ENCODE peak calls at places on chromosomes 7 and 10, in seven cellular contexts. H is GM23248, J is neural progenitor cell, V is SK-N-SH, N is hepatocyte, A is GM23338, C is HCT116. K is an unnamed sample.

GRCh38 chr7:159024280-159024951 is 120.3 kb downstream of the VIPR2 start:
- DNase-seq in H (no peak), J (no peak), V (no peak), N (no peak), A (no peak), C (no peak), K (no peak)

GRCh38 chr7:71846160-71846559 is 566.0 kb downstream of the CALN1 start:
- DNase-seq in H (peak; percentile 1), J (peak; percentile 61), V (no peak), N (peak; percentile 47), A (peak; percentile 83), C (no peak), K (no peak)

GRCh38 chr10:110797416-110797815 is 74.3 kb upstream of the PDCD4 start:
- DNase-seq in H (no peak), J (no peak), V (no peak), N (no peak), A (no peak), C (no peak), K (no peak)

GRCh38 chr10:94059174-94059573 is 65.4 kb downstream of the PLCE1 start:
- DNase-seq in H (no peak), J (no peak), V (no peak), N (no peak), A (no peak), C (no peak), K (no peak)

GRCh38 chr10:123351715-123352114 is 197.5 kb downstream of the BUB3 start:
- DNase-seq in H (no peak), J (no peak), V (no peak), N (no peak), A (no peak), C (no peak), K (no peak)

GRCh38 chr10:103145860-103146466 is 47.1 kb downstream of the NT5C2 start:
- DNase-seq in H (peak; percentile 84), J (no peak), V (peak; percentile 21), N (peak; percentile 77), A (no peak), C (peak; percentile 51), K (no peak)

GRCh38 chr10:59682986-59683937 is 26.4 kb downstream of the SLC16A9 start:
- DNase-seq in H (no peak), J (no peak), V (no peak), N (no peak), A (no peak), C (no peak), K (no peak)

GRCh38 chr10:125189162-125189561 is 28.8 kb upstream of the CTBP2 start:
- DNase-seq in H (no peak), J (no peak), V (no peak), N (no peak), A (no peak), C (no peak), K (no peak)

GRCh38 chr7:43763183-43763582 is 4.7 kb downstream of the BLVRA start:
- DNase-seq in H (no peak), J (peak; percentile 42), V (no peak), N (no peak), A (peak; percentile 57), C (no peak), K (no peak)

GRCh38 chr7:139777304-139777890 is 401 bp downstream of the HIPK2 start:
- DNase-seq in H (peak; percentile 73), J (peak; percentile 79), V (peak; percentile 89), N (peak; percentile 66), A (peak; percentile 47), C (no peak), K (peak; percentile 49)

GRCh38 chr10:93199221-93199681 is 125.6 kb downstream of the CYP26A1 start:
- DNase-seq in H (peak; percentile 63), J (peak; percentile 29), V (no peak), N (peak; percentile 58), A (no peak), C (no peak), K (no peak)

GRCh38 chr10:50400694-50401093 is 149.4 kb upstream of the ASAH2 start:
- DNase-seq in H (no peak), J (no peak), V (no peak), N (no peak), A (no peak), C (no peak), K (no peak)

GRCh38 chr7:78039791-78040776 is 241.5 kb downstream of the PHTF2 start:
- DNase-seq in H (peak; percentile 26), J (peak; percentile 70), V (no peak), N (no peak), A (peak; percentile 83), C (peak; percentile 23), K (peak; percentile 50)

GRCh38 chr7:5417106-5418071 is 6.2 kb downstream of the TNRC18 start:
- DNase-seq in H (peak; percentile 70), J (peak; percentile 39), V (no peak), N (peak; percentile 79), A (peak; percentile 41), C (no peak), K (no peak)

GRCh38 chr10:47206449-47207279 is 93.3 kb upstream of the GDF10 start:
- DNase-seq in H (no peak), J (no peak), V (no peak), N (no peak), A (no peak), C (no peak), K (no peak)

GRCh38 chr7:50534690-50535290 is 30.4 kb downstream of the DDC start:
- DNase-seq in H (peak; percentile 97), J (no peak), V (peak; percentile 67), N (peak; percentile 76), A (peak; percentile 28), C (peak; percentile 95), K (no peak)

GRCh38 chr7:27560706-27561235 is 101.9 kb downstream of the HIBADH start:
- DNase-seq in H (peak; percentile 76), J (no peak), V (no peak), N (no peak), A (no peak), C (no peak), K (no peak)

GRCh38 chr10:24451325-24451820 is 242.4 kb downstream of the KIAA1217 start:
- DNase-seq in H (no peak), J (no peak), V (no peak), N (no peak), A (peak; percentile 43), C (no peak), K (no peak)

DNA sequence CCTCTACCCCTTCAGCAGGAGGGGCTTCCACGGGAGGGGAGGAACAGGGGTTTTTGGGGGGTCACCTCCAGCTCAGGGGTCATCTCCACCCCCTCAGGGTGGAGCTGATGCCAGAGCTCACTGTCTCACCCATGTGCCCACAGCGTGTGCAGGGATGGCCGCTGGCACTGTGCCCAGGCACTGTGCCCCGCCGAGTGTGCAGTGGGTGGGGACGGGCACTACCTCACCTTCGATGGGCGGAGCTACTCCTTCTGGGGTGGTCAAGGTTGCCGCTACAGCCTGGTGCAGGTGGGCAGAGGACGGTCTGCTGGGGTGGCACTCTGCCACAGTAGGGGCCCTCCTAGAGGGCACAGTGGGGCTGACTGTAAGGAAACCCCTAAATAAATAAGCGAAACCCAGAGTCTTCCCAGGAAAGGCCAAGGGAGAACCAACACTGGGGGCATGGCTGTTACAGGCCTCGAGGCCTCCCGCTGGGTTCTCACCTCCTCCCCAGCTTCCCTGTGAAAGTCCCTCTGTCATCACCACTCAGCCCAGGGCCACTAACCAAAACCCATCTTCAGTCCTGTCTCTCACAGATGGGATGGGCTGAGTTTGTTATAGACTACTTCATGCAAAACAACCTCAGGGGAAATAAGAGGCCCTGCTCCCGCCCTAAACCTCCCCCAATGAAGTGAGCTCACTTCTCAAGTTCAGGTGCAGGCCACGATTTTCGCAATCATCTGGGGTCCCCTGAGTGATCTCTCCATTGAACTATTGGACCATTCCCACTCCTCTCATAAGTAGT is 7.4 kb upstream of the ZNF467 start:
- DNase-seq in H (no peak), J (no peak), V (no peak), N (no peak), A (no peak), C (no peak), K (no peak)
- TF ChIP-seq EZH2phosphoT487 in H (no peak), J (no peak), V (no peak), N (no peak), A (no peak), C (no peak), K (no peak)

DNA sequence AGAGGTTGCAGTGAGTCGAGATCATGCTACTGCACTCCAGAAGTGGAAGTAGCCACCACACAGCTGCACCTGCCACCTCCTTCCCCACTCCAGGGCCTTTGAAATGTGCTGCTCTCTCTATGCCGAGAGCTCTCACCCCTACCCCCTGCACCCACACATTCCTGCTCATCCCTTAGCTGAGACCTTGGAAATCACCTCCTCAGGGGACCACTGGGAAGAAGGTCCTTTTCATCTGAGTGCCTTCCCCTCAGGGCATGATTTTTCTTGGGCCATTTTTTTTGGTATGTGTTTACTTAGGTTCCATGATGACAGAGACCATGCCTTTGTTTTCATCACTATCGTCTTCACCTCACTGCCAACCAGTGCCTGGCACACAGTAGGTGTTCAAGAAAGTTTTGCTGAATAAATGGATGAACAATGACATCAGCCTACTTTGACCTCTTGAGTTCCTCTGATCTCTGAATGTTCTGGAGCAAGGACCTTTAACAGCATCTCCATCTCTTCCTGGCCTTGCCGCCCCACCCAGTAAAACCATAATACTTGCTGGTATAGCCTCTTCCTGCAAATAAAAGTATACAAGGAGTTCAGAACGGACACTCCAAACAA is 166.6 kb upstream of the KLF14 start:
- DNase-seq in H (peak; percentile 19), J (no peak), V (no peak), N (no peak), A (no peak), C (no peak), K (no peak)
- TF ChIP-seq EZH2phosphoT487 in H (no peak), J (no peak), V (no peak), N (no peak), A (no peak), C (no peak), K (no peak)

DNA sequence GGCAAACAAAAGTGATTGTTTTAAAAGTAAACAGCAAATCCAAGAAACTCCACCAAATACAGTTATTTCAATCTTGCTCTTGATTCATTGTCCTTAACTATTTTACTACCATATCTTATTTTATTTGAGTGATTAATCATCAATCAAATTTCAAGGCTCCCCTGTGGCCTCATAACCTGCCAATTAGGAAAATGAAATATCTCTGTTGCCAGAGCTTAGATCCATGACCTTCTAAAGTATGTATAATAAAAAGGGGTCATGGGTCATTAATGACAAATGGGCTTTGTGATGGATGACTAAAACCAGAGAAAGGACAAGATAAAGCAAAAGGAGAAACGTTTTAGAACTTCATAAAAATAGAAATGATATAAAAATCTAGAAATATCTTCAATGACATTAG is 28.5 kb downstream of the NRCAM start:
- DNase-seq in H (no peak), J (no peak), V (no peak), N (no peak), A (no peak), C (no peak), K (no peak)
- TF ChIP-seq EZH2phosphoT487 in H (no peak), J (no peak), V (no peak), N (no peak), A (no peak), C (no peak), K (no peak)

GRCh38 chr10:74518076-74518475 is 308.3 kb upstream of the KAT6B start:
- DNase-seq in H (no peak), J (no peak), V (no peak), N (no peak), A (no peak), C (no peak), K (no peak)

GRCh38 chr10:74525885-74526284 is 300.5 kb upstream of the KAT6B start:
- DNase-seq in H (no peak), J (no peak), V (no peak), N (no peak), A (no peak), C (no peak), K (no peak)

DNA sequence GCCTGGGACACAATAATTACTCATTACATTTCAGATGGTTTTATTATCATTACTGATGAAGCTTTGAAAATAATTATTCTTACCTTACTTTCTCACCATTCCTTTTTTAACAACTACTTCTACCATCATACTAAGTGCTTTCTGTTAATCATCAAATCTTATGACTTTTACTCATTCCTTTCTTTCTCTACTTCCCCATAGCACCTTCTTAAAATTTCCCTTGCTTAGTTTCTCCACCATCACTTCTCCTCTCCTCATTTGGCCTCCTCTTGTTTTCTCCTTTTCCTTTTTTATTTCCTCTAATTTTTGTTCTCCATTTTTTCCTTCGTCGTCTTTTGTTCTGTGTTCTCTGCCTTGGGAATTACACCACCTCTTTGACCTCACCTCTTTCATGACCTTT is 303.2 kb upstream of the KAT6B start:
- DNase-seq in H (no peak), J (no peak), V (no peak), N (no peak), A (no peak), C (no peak), K (no peak)
- TF ChIP-seq EZH2phosphoT487 in H (no peak), J (no peak), V (no peak), N (no peak), A (no peak), C (no peak), K (no peak)

K was measured in OCI-LY7.